ENCODE peak calls at places on chromosomes 11 and 22, in eight cellular contexts. One of them, this sample, is unnamed.

GRCh38 chr11:125091247-125091876 is 20.1 kb downstream of the TMEM218 start:
- DNase-seq in HCT116: no peak
- DNase-seq in K562: peak
- DNase-seq in H1: peak
- DNase-seq in endothelial cell of umbilical vein: peak
- DNase-seq in HepG2: peak
- DNase-seq in GM12878: no peak
- DNase-seq in SK-N-SH: peak
- DNase-seq in this sample: peak

GRCh38 chr11:69655479-69656394 is 14.8 kb downstream of the CCND1 start:
- DNase-seq in HCT116: no peak
- DNase-seq in K562: no peak
- DNase-seq in H1: no peak
- DNase-seq in endothelial cell of umbilical vein: no peak
- DNase-seq in HepG2: no peak
- DNase-seq in GM12878: no peak
- DNase-seq in SK-N-SH: no peak
- DNase-seq in this sample: no peak

GRCh38 chr11:126394036-126394435 is 38.5 kb downstream of the ST3GAL4 start:
- DNase-seq in HCT116: no peak
- DNase-seq in K562: no peak
- DNase-seq in H1: no peak
- DNase-seq in endothelial cell of umbilical vein: no peak
- DNase-seq in HepG2: no peak
- DNase-seq in GM12878: no peak
- DNase-seq in SK-N-SH: no peak
- DNase-seq in this sample: no peak

GRCh38 chr11:68040121-68040956 is 1.5 kb downstream of the TCIRG1 start:
- DNase-seq in HCT116: no peak
- DNase-seq in K562: peak
- DNase-seq in H1: peak
- DNase-seq in endothelial cell of umbilical vein: peak
- DNase-seq in HepG2: peak
- DNase-seq in GM12878: peak
- DNase-seq in SK-N-SH: peak
- DNase-seq in this sample: no peak

GRCh38 chr11:117256573-117256972 is 24.1 kb downstream of the RNF214 start:
- DNase-seq in HCT116: no peak
- DNase-seq in K562: no peak
- DNase-seq in H1: no peak
- DNase-seq in endothelial cell of umbilical vein: no peak
- DNase-seq in HepG2: no peak
- DNase-seq in GM12878: no peak
- DNase-seq in SK-N-SH: no peak
- DNase-seq in this sample: no peak

GRCh38 chr11:14905104-14906033 is 13.3 kb upstream of the CYP2R1 start:
- DNase-seq in HCT116: no peak
- DNase-seq in K562: no peak
- DNase-seq in H1: peak
- DNase-seq in endothelial cell of umbilical vein: peak
- DNase-seq in HepG2: no peak
- DNase-seq in GM12878: no peak
- DNase-seq in SK-N-SH: peak
- DNase-seq in this sample: no peak

GRCh38 chr22:19121631-19122142 is 525 bp downstream of the DGCR2 start:
- DNase-seq in HCT116: no peak
- DNase-seq in K562: peak
- DNase-seq in H1: no peak
- DNase-seq in endothelial cell of umbilical vein: peak
- DNase-seq in HepG2: no peak
- DNase-seq in GM12878: no peak
- DNase-seq in SK-N-SH: peak
- DNase-seq in this sample: no peak

GRCh38 chr11:111550258-111550657 is 9.7 kb downstream of the LAYN start:
- DNase-seq in HCT116: no peak
- DNase-seq in K562: no peak
- DNase-seq in H1: no peak
- DNase-seq in endothelial cell of umbilical vein: no peak
- DNase-seq in HepG2: no peak
- DNase-seq in GM12878: no peak
- DNase-seq in SK-N-SH: no peak
- DNase-seq in this sample: no peak

GRCh38 chr11:43947003-43947500 is 4.6 kb downstream of the C11orf96 start:
- DNase-seq in HCT116: peak
- DNase-seq in K562: peak
- DNase-seq in H1: no peak
- DNase-seq in endothelial cell of umbilical vein: no peak
- DNase-seq in HepG2: peak
- DNase-seq in GM12878: no peak
- DNase-seq in SK-N-SH: no peak
- DNase-seq in this sample: no peak

GRCh38 chr11:44626645-44627044 is 61.2 kb downstream of the CD82 start:
- DNase-seq in HCT116: no peak
- DNase-seq in K562: no peak
- DNase-seq in H1: no peak
- DNase-seq in endothelial cell of umbilical vein: no peak
- DNase-seq in HepG2: no peak
- DNase-seq in GM12878: no peak
- DNase-seq in SK-N-SH: no peak
- DNase-seq in this sample: no peak

GRCh38 chr11:71082454-71082853 is 169.9 kb downstream of the SHANK2 start:
- DNase-seq in HCT116: no peak
- DNase-seq in K562: no peak
- DNase-seq in H1: no peak
- DNase-seq in endothelial cell of umbilical vein: no peak
- DNase-seq in HepG2: no peak
- DNase-seq in GM12878: no peak
- DNase-seq in SK-N-SH: no peak
- DNase-seq in this sample: no peak

GRCh38 chr11:74689666-74690065 is 41.6 kb downstream of the CHRDL2 start:
- DNase-seq in HCT116: no peak
- DNase-seq in K562: no peak
- DNase-seq in H1: no peak
- DNase-seq in endothelial cell of umbilical vein: no peak
- DNase-seq in HepG2: peak
- DNase-seq in GM12878: no peak
- DNase-seq in SK-N-SH: no peak
- DNase-seq in this sample: no peak

GRCh38 chr11:128174465-128175101 is 412.8 kb downstream of the ETS1 start:
- DNase-seq in HCT116: no peak
- DNase-seq in K562: no peak
- DNase-seq in H1: no peak
- DNase-seq in endothelial cell of umbilical vein: no peak
- DNase-seq in HepG2: no peak
- DNase-seq in GM12878: no peak
- DNase-seq in SK-N-SH: no peak
- DNase-seq in this sample: no peak

GRCh38 chr11:43399983-43400630 is 41.4 kb downstream of the TTC17 start:
- DNase-seq in HCT116: no peak
- DNase-seq in K562: no peak
- DNase-seq in H1: no peak
- DNase-seq in endothelial cell of umbilical vein: no peak
- DNase-seq in HepG2: no peak
- DNase-seq in GM12878: no peak
- DNase-seq in SK-N-SH: no peak
- DNase-seq in this sample: no peak

GRCh38 chr11:76325149-76325548 is 55.8 kb downstream of the THAP12 start:
- DNase-seq in HCT116: no peak
- DNase-seq in K562: no peak
- DNase-seq in H1: no peak
- DNase-seq in endothelial cell of umbilical vein: peak
- DNase-seq in HepG2: no peak
- DNase-seq in GM12878: no peak
- DNase-seq in SK-N-SH: no peak
- DNase-seq in this sample: no peak

GRCh38 chr11:68003846-68004550 is at the start of gene UNC93B1:
- DNase-seq in HCT116: peak
- DNase-seq in K562: peak
- DNase-seq in H1: no peak
- DNase-seq in endothelial cell of umbilical vein: peak
- DNase-seq in HepG2: peak
- DNase-seq in GM12878: peak
- DNase-seq in SK-N-SH: peak
- DNase-seq in this sample: peak

GRCh38 chr11:95088946-95089619 is 563 bp upstream of the ENDOD1 start:
- DNase-seq in HCT116: no peak
- DNase-seq in K562: no peak
- DNase-seq in H1: no peak
- DNase-seq in endothelial cell of umbilical vein: no peak
- DNase-seq in HepG2: no peak
- DNase-seq in GM12878: no peak
- DNase-seq in SK-N-SH: no peak
- DNase-seq in this sample: no peak

GRCh38 chr22:47658182-47658581 is 895.7 kb downstream of the TBC1D22A start:
- DNase-seq in HCT116: no peak
- DNase-seq in K562: no peak
- DNase-seq in H1: no peak
- DNase-seq in endothelial cell of umbilical vein: no peak
- DNase-seq in HepG2: no peak
- DNase-seq in GM12878: no peak
- DNase-seq in SK-N-SH: no peak
- DNase-seq in this sample: no peak
- H3K27ac ChIP-seq in HCT116: no peak
- H3K27ac ChIP-seq in K562: no peak
- H3K27ac ChIP-seq in H1: no peak
- H3K27ac ChIP-seq in endothelial cell of umbilical vein: no peak
- H3K27ac ChIP-seq in HepG2: no peak
- H3K27ac ChIP-seq in GM12878: no peak
- H3K27ac ChIP-seq in SK-N-SH: no peak
- H3K27ac ChIP-seq in this sample: no peak

DNA sequence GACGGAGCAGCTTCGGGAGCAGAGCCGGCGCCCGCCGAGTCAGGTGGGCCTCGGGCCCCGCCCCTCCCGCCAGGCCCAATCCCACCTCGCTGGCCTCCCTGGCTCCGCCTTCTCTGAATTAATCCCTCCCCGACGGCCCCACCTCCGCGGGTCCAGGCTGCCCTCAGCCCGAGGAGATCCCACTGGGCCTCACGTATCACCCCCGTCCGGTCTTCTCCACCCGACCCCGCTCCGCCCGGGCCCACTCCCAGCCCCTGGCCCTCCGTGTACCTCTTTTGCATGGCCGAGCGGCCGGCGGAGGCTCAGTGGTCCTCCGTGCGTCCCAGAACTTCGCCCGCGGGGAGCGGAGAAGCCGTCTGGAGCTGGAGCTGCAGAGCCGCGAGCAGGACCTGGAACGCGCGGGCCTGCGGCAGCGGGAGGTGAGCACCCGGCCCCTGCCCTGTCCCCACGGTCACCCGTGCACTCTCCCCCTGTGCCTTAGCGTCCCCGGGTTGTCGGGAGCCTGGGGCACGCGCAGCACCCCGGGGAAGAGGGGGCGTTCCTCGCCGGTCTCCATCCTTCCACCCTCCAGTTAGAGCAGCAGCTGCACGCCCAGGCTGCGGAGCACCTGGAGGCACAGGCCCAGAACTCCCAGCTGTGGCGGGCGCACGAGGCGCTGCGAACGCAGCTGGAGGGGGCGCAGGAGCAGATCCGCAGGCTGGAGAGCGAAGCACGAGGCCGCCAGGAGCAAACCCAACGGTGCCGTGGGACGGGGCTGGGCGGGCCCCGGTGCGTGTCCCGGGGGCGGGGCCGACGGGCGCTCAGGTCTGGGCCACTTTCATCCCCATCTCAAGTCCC is 2.2 kb upstream of the CD151 start:
- DNase-seq in HCT116: no peak
- DNase-seq in K562: no peak
- DNase-seq in H1: no peak
- DNase-seq in endothelial cell of umbilical vein: peak
- DNase-seq in HepG2: peak
- DNase-seq in GM12878: no peak
- DNase-seq in SK-N-SH: peak
- DNase-seq in this sample: no peak
- TF ChIP-seq POLR2AphosphoS5 in HCT116: no peak
- TF ChIP-seq POLR2AphosphoS5 in K562: no peak
- TF ChIP-seq POLR2AphosphoS5 in H1: peak
- TF ChIP-seq POLR2AphosphoS5 in endothelial cell of umbilical vein: peak
- TF ChIP-seq POLR2AphosphoS5 in HepG2: peak
- TF ChIP-seq POLR2AphosphoS5 in GM12878: no peak
- TF ChIP-seq POLR2AphosphoS5 in SK-N-SH: no peak
- TF ChIP-seq POLR2AphosphoS5 in this sample: peak

GRCh38 chr11:330307-330693 is 9.6 kb upstream of the IFITM3 start:
- DNase-seq in HCT116: no peak
- DNase-seq in K562: no peak
- DNase-seq in H1: no peak
- DNase-seq in endothelial cell of umbilical vein: no peak
- DNase-seq in HepG2: no peak
- DNase-seq in GM12878: no peak
- DNase-seq in SK-N-SH: peak
- DNase-seq in this sample: no peak

GRCh38 chr11:328012-328411 is 7.4 kb upstream of the IFITM3 start:
- DNase-seq in HCT116: no peak
- DNase-seq in K562: no peak
- DNase-seq in H1: no peak
- DNase-seq in endothelial cell of umbilical vein: no peak
- DNase-seq in HepG2: no peak
- DNase-seq in GM12878: no peak
- DNase-seq in SK-N-SH: no peak
- DNase-seq in this sample: no peak

GRCh38 chr11:330694-331314 is 10.1 kb upstream of the IFITM3 start:
- DNase-seq in HCT116: no peak
- DNase-seq in K562: no peak
- DNase-seq in H1: no peak
- DNase-seq in endothelial cell of umbilical vein: no peak
- DNase-seq in HepG2: no peak
- DNase-seq in GM12878: no peak
- DNase-seq in SK-N-SH: no peak
- DNase-seq in this sample: no peak

GRCh38 chr11:331332-332060 is 10.8 kb upstream of the IFITM3 start:
- DNase-seq in HCT116: no peak
- DNase-seq in K562: no peak
- DNase-seq in H1: no peak
- DNase-seq in endothelial cell of umbilical vein: no peak
- DNase-seq in HepG2: no peak
- DNase-seq in GM12878: no peak
- DNase-seq in SK-N-SH: no peak
- DNase-seq in this sample: no peak

GRCh38 chr11:329886-330253 is 9.2 kb upstream of the IFITM3 start:
- DNase-seq in HCT116: no peak
- DNase-seq in K562: no peak
- DNase-seq in H1: no peak
- DNase-seq in endothelial cell of umbilical vein: no peak
- DNase-seq in HepG2: no peak
- DNase-seq in GM12878: no peak
- DNase-seq in SK-N-SH: no peak
- DNase-seq in this sample: no peak
- H3K9ac ChIP-seq in HCT116: no peak
- H3K9ac ChIP-seq in K562: peak
- H3K9ac ChIP-seq in H1: no peak
- H3K9ac ChIP-seq in endothelial cell of umbilical vein: no peak
- H3K9ac ChIP-seq in HepG2: peak
- H3K9ac ChIP-seq in GM12878: peak
- H3K9ac ChIP-seq in SK-N-SH: no peak
- H3K9ac ChIP-seq in this sample: no peak

DNA sequence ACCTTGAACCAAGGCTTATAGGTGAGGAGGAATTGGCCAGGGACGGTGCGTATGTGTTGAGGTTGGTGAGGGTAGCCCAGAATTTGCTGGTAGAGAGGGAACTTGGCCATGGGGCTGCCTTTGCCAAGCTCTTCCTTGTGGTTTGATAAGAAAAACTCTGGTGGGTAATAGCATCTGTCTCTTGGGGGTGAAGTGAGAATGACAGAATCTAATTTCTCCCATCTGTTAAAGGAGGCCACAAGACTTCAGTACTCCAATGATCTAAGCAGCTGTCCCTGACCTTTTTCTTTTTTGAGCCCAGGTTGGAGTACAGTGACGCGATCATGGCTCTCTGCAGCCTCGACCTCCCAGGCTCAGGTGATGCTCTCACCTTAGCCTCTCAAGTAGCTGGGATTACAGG is 36.0 kb upstream of the PICK1 start:
- DNase-seq in HCT116: no peak
- DNase-seq in K562: no peak
- DNase-seq in H1: no peak
- DNase-seq in endothelial cell of umbilical vein: no peak
- DNase-seq in HepG2: no peak
- DNase-seq in GM12878: no peak
- DNase-seq in SK-N-SH: no peak
- DNase-seq in this sample: no peak
- H3K27ac ChIP-seq in HCT116: no peak
- H3K27ac ChIP-seq in K562: no peak
- H3K27ac ChIP-seq in H1: no peak
- H3K27ac ChIP-seq in endothelial cell of umbilical vein: no peak
- H3K27ac ChIP-seq in HepG2: no peak
- H3K27ac ChIP-seq in GM12878: no peak
- H3K27ac ChIP-seq in SK-N-SH: no peak
- H3K27ac ChIP-seq in this sample: no peak

This sample was measured in SK-N-MC.